ENCODE peak calls at places on chromosomes 16 and 17, in four cellular contexts. One of them, this sample, is unnamed.

GRCh38 chr17:6496116-6496481 is 51.8 kb downstream of the PIMREG start:
- DNase-seq in GM12864: peak
- DNase-seq in cardiac muscle cell: peak
- DNase-seq in IMR-90: no peak
- DNase-seq in this sample: no peak

GRCh38 chr17:68246271-68247028 is 1.4 kb upstream of the AMZ2 start:
- DNase-seq in GM12864: no peak
- DNase-seq in IMR-90: no peak
- DNase-seq in cardiac muscle cell: no peak
- DNase-seq in this sample: no peak

GRCh38 chr17:46771601-46772012 is 46.9 kb downstream of the WNT3 start:
- DNase-seq in IMR-90: no peak
- DNase-seq in cardiac muscle cell: peak
- DNase-seq in GM12864: no peak
- DNase-seq in this sample: no peak

GRCh38 chr17:3920940-3921852 is 4.9 kb upstream of the P2RX1 start:
- DNase-seq in cardiac muscle cell: no peak
- DNase-seq in IMR-90: no peak
- DNase-seq in GM12864: no peak
- DNase-seq in this sample: no peak

GRCh38 chr16:65388592-65388991 is 266.7 kb upstream of the CDH11 start:
- DNase-seq in IMR-90: peak
- DNase-seq in GM12864: no peak
- DNase-seq in cardiac muscle cell: peak
- DNase-seq in this sample: no peak

GRCh38 chr17:34519286-34519685 is 60.1 kb upstream of the TMEM132E start:
- DNase-seq in GM12864: no peak
- DNase-seq in IMR-90: no peak
- DNase-seq in cardiac muscle cell: peak
- DNase-seq in this sample: peak

GRCh38 chr17:8140058-8140412 is 12.2 kb downstream of the PER1 start:
- DNase-seq in IMR-90: no peak
- DNase-seq in cardiac muscle cell: no peak
- DNase-seq in GM12864: no peak
- DNase-seq in this sample: no peak

GRCh38 chr16:46845952-46846351 is 15.0 kb upstream of the C16orf87 start:
- DNase-seq in GM12864: no peak
- DNase-seq in cardiac muscle cell: no peak
- DNase-seq in IMR-90: no peak
- DNase-seq in this sample: no peak

GRCh38 chr17:78396436-78397335 is 18.2 kb downstream of the PGS1 start:
- DNase-seq in GM12864: no peak
- DNase-seq in IMR-90: no peak
- DNase-seq in cardiac muscle cell: no peak
- DNase-seq in this sample: no peak

GRCh38 chr16:90022209-90023077 is 3.2 kb upstream of the DBNDD1 start:
- DNase-seq in GM12864: peak
- DNase-seq in cardiac muscle cell: peak
- DNase-seq in IMR-90: peak
- DNase-seq in this sample: peak

GRCh38 chr17:6555331-6556120 is 829 bp downstream of the PITPNM3 start:
- DNase-seq in IMR-90: peak
- DNase-seq in cardiac muscle cell: peak
- DNase-seq in GM12864: no peak
- DNase-seq in this sample: peak

GRCh38 chr16:57765160-57765728 is 29.7 kb downstream of the KATNB1 start:
- DNase-seq in GM12864: no peak
- DNase-seq in cardiac muscle cell: no peak
- DNase-seq in IMR-90: no peak
- DNase-seq in this sample: no peak

GRCh38 chr16:31869511-31870201 is 4.0 kb upstream of the ZNF267 start:
- DNase-seq in cardiac muscle cell: peak
- DNase-seq in GM12864: peak
- DNase-seq in IMR-90: peak
- DNase-seq in this sample: peak

GRCh38 chr17:69590690-69591089 is 176.2 kb downstream of the MAP2K6 start:
- DNase-seq in GM12864: no peak
- DNase-seq in cardiac muscle cell: no peak
- DNase-seq in IMR-90: no peak
- DNase-seq in this sample: no peak

GRCh38 chr16:16029431-16030011 is 80.1 kb downstream of the ABCC1 start:
- DNase-seq in cardiac muscle cell: peak
- DNase-seq in GM12864: no peak
- DNase-seq in IMR-90: peak
- DNase-seq in this sample: peak

DNA sequence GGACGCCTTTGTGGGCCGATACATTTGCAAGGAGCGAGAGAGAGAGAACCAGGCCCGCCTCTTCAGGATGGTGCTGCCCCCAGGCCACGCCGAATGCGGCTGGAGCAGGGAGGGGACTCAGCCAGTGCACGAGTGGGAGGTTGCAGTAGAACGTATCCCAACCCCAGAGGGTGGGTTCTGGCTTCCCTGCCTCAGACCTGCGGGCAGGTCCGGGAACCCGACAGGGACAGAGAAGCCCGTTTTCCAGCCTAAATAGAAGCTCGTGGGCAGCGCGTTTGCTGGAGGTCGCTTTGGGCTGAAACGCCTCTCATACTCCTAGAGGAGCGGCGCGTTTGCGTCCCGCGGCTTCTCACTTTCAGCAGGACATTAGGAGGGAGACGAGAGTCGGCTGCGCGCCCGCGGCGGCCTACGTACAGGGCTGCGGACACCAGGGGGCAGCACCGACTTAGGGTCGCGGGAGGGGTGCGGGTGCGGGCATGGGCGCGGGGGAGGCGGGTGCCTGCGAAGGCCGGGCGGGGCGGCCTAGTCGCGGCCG is 11.0 kb downstream of the TBX2 start:
- DNase-seq in GM12864: no peak
- DNase-seq in IMR-90: peak
- DNase-seq in cardiac muscle cell: peak
- DNase-seq in this sample: peak
- H3K4me3 ChIP-seq in GM12864: no peak
- H3K4me3 ChIP-seq in IMR-90: peak
- H3K4me3 ChIP-seq in cardiac muscle cell: peak
- H3K4me3 ChIP-seq in this sample: no peak

GRCh38 chr17:48910370-48910769 is 2.2 kb downstream of the UBE2Z start:
- DNase-seq in cardiac muscle cell: peak
- DNase-seq in GM12864: no peak
- DNase-seq in IMR-90: no peak
- DNase-seq in this sample: no peak
- H3K4me3 ChIP-seq in cardiac muscle cell: no peak
- H3K4me3 ChIP-seq in GM12864: peak
- H3K4me3 ChIP-seq in IMR-90: no peak
- H3K4me3 ChIP-seq in this sample: peak

GRCh38 chr17:17951524-17951923 is 20.7 kb downstream of the TOM1L2 start:
- DNase-seq in GM12864: no peak
- DNase-seq in cardiac muscle cell: no peak
- DNase-seq in IMR-90: no peak
- DNase-seq in this sample: no peak
- H3K4me3 ChIP-seq in GM12864: no peak
- H3K4me3 ChIP-seq in cardiac muscle cell: no peak
- H3K4me3 ChIP-seq in IMR-90: no peak
- H3K4me3 ChIP-seq in this sample: no peak

GRCh38 chr17:1560582-1561170 is 1.9 kb downstream of the PITPNA start:
- DNase-seq in GM12864: no peak
- DNase-seq in IMR-90: no peak
- DNase-seq in cardiac muscle cell: no peak
- DNase-seq in this sample: peak
- H3K4me3 ChIP-seq in GM12864: no peak
- H3K4me3 ChIP-seq in IMR-90: peak
- H3K4me3 ChIP-seq in cardiac muscle cell: no peak
- H3K4me3 ChIP-seq in this sample: no peak

DNA sequence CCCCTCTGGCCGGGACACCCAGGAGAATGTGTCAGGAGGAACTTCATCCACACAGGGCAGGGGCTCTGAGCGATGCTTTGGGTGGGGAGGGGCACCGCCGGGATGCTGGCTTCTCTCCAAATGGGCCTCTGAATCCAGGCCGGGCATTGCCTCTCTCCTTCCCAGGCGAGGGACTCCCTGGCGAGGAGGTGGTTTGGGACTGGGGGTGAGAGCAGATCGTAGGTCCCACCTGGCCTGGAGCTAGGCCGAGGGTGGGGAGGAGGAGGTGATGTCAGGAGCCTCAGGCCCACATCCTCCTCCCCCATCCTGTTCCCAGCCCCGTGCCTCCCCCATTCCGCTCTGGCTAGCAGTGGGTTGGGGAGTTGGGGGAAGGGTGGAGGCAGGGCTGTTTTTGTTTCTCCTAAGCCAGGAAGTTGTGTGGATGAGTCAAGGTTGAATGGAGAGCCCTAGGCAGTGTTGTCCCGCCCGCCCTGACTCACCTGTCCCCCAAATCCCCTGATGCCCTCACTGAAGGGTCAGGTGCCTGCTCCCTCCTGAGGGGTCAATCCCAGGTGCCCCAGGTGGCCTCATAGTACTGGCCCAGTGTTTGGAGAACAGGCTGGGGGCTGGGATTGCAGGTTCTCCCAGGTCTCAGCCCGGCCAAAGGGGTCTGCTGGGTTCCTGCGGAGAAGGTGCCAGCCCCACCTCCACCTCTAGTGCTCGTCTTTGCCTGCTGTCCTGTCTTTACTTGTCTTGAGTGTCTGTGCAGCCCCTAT is 2.8 kb downstream of the GRB7 start:
- DNase-seq in cardiac muscle cell: peak
- DNase-seq in IMR-90: peak
- DNase-seq in GM12864: no peak
- DNase-seq in this sample: peak
- H3K4me3 ChIP-seq in cardiac muscle cell: no peak
- H3K4me3 ChIP-seq in IMR-90: no peak
- H3K4me3 ChIP-seq in GM12864: no peak
- H3K4me3 ChIP-seq in this sample: no peak

GRCh38 chr16:1871974-1872635 is at the start of gene MEIOB:
- DNase-seq in IMR-90: no peak
- DNase-seq in cardiac muscle cell: peak
- DNase-seq in GM12864: no peak
- DNase-seq in this sample: peak
- H3K4me3 ChIP-seq in IMR-90: peak
- H3K4me3 ChIP-seq in cardiac muscle cell: peak
- H3K4me3 ChIP-seq in GM12864: no peak
- H3K4me3 ChIP-seq in this sample: peak

GRCh38 chr16:1458977-1459341 is 14.6 kb upstream of the CCDC154 start:
- DNase-seq in cardiac muscle cell: no peak
- DNase-seq in IMR-90: no peak
- DNase-seq in GM12864: no peak
- DNase-seq in this sample: no peak
- H3K4me3 ChIP-seq in cardiac muscle cell: no peak
- H3K4me3 ChIP-seq in IMR-90: no peak
- H3K4me3 ChIP-seq in GM12864: no peak
- H3K4me3 ChIP-seq in this sample: no peak